ENCODE peak calls at places on chromosomes 1 and 21, in four cellular contexts. N, W, R and F are unnamed samples.
A peak's percentile ranks its signal among the peaks of the same experiment; 100 is the strongest.

GRCh38 chr1:27607239-27607804 is 3.4 kb upstream of the AHDC1 start:
- DNase-seq in N (no peak), W (no peak), R (no peak), F (no peak)

GRCh38 chr1:84300501-84300900 is 1.0 kb upstream of the SAMD13 start:
- DNase-seq in N (no peak), W (no peak), R (no peak), F (no peak)

GRCh38 chr21:32757804-32758203 is 13.8 kb downstream of the PAXBP1 start:
- DNase-seq in N (no peak), W (no peak), R (no peak), F (no peak)

GRCh38 chr1:218257971-218258370 is 27.1 kb upstream of the RRP15 start:
- DNase-seq in N (no peak), W (no peak), R (no peak), F (no peak)

GRCh38 chr1:229709620-229710019 is 83.6 kb downstream of the URB2 start:
- DNase-seq in N (no peak), W (no peak), R (no peak), F (no peak)

GRCh38 chr1:117060441-117061317 is 553 bp downstream of the TTF2 start:
- DNase-seq in N (no peak), W (peak; percentile 63), R (peak; percentile 33), F (no peak)

GRCh38 chr1:58848818-58849411 is 65.1 kb upstream of the JUN start:
- DNase-seq in N (no peak), W (peak; percentile 91), R (no peak), F (peak; percentile 73)

GRCh38 chr1:228341450-228341813 is 65.2 kb downstream of the TRIM11 start:
- DNase-seq in N (no peak), W (peak; percentile 36), R (no peak), F (peak; percentile 56)

GRCh38 chr1:152981181-152981871 is 2.6 kb upstream of the SPRR1A start:
- DNase-seq in N (peak; percentile 90), W (no peak), R (no peak), F (no peak)

GRCh38 chr1:998905-999796 is 746 bp downstream of the HES4 start:
- DNase-seq in N (no peak), W (peak; percentile 61), R (no peak), F (no peak)

GRCh38 chr1:210848474-210848873 is 285.5 kb downstream of the KCNH1 start:
- DNase-seq in N (no peak), W (no peak), R (no peak), F (no peak)

GRCh38 chr1:98322966-98323365 is 338.6 kb upstream of the SNX7 start:
- DNase-seq in N (no peak), W (no peak), R (no peak), F (no peak)

GRCh38 chr1:55055084-55055882 is 15.9 kb downstream of the PCSK9 start:
- DNase-seq in N (no peak), W (no peak), R (no peak), F (no peak)

GRCh38 chr1:35748326-35748725 is 21.5 kb downstream of the CLSPN start:
- DNase-seq in N (no peak), W (no peak), R (no peak), F (no peak)

GRCh38 chr1:229225331-229225782 is 45.6 kb upstream of the RAB4A start:
- DNase-seq in N (no peak), W (no peak), R (no peak), F (peak; percentile 26)

GRCh38 chr1:161973924-161974845 is 49.5 kb downstream of the OLFML2B start:
- DNase-seq in N (no peak), W (peak; percentile 77), R (no peak), F (no peak)

GRCh38 chr21:44534688-44535087 is 5.3 kb downstream of the KRTAP10-1 start:
- DNase-seq in N (no peak), W (no peak), R (no peak), F (peak; percentile 25)

GRCh38 chr1:247209306-247209900 is 37.6 kb upstream of the ZNF124 start:
- DNase-seq in N (no peak), W (no peak), R (no peak), F (no peak)

GRCh38 chr1:22790232-22791008 is 79.8 kb downstream of the EPHB2 start:
- DNase-seq in N (no peak), W (peak; percentile 65), R (peak; percentile 42), F (no peak)

GRCh38 chr1:214476229-214476957 is 75.0 kb downstream of the PTPN14 start:
- DNase-seq in N (peak; percentile 50), W (no peak), R (no peak), F (no peak)

GRCh38 chr1:57910782-57911181 is 486.9 kb upstream of the DAB1 start:
- DNase-seq in N (no peak), W (no peak), R (no peak), F (no peak)

GRCh38 chr21:13854638-13855037 is 245.1 kb downstream of the POTED start:
- DNase-seq in N (no peak), W (no peak), R (no peak), F (no peak)

GRCh38 chr1:203084588-203085527 is 954 bp downstream of the MYOG start:
- DNase-seq in N (peak; percentile 74), W (no peak), R (no peak), F (no peak)

GRCh38 chr1:230069813-230070212 is 2.8 kb downstream of the GALNT2 start:
- DNase-seq in N (no peak), W (no peak), R (no peak), F (no peak)

GRCh38 chr21:16194851-16195251 is 465.1 kb downstream of the USP25 start:
- DNase-seq in N (no peak), W (no peak), R (no peak), F (no peak)

GRCh38 chr1:204319462-204319861 is 40.3 kb downstream of the PLEKHA6 start:
- DNase-seq in N (no peak), W (no peak), R (no peak), F (no peak)

GRCh38 chr1:204974326-204974725 is 68.7 kb upstream of the CNTN2 start:
- DNase-seq in N (no peak), W (no peak), R (no peak), F (no peak)

GRCh38 chr1:103529746-103530145 is 4.2 kb downstream of the RNPC3 start:
- DNase-seq in N (no peak), W (no peak), R (no peak), F (no peak)

GRCh38 chr1:173867141-173867752 is 542 bp downstream of the GAS5 start:
- DNase-seq in N (no peak), W (peak; percentile 55), R (no peak), F (no peak)

GRCh38 chr1:70586046-70586445 is 175.0 kb downstream of the CTH start:
- DNase-seq in N (no peak), W (no peak), R (no peak), F (no peak)

GRCh38 chr1:214579183-214579582 is 23.8 kb upstream of the CENPF start:
- DNase-seq in N (no peak), W (no peak), R (no peak), F (no peak)

GRCh38 chr21:42537106-42537742 is 23.6 kb downstream of the SLC37A1 start:
- DNase-seq in N (no peak), W (no peak), R (no peak), F (peak; percentile 10)

GRCh38 chr21:34528131-34528561 is 16.1 kb upstream of the KCNE1 start:
- DNase-seq in N (no peak), W (no peak), R (no peak), F (no peak)